ENCODE peak calls at places on chromosomes 12 and 14, in seven cellular contexts. C is esophagus squamous epithelium, E is gastrocnemius medialis, P is psoas muscle, K is sigmoid colon, N is left lung, D is IMR-90. S is an unnamed sample.

GRCh38 chr12:53492188-53492587 is 7.1 kb downstream of the MAP3K12 start:
- DNase-seq in N (no peak), P (no peak), E (no peak), C (no peak), K (peak; percentile 67), D (no peak), S (peak; percentile 21)

GRCh38 chr14:22296722-22297121 is 292.3 kb downstream of the DAD1 start:
- DNase-seq in C (no peak), N (no peak), K (no peak), E (no peak), P (no peak), D (peak; percentile 90), S (no peak)

GRCh38 chr14:104221636-104222375 is 83.4 kb downstream of the KIF26A start:
- DNase-seq in K (peak; percentile 50), C (no peak), D (no peak), E (no peak), N (peak; percentile 32), P (peak; percentile 43), S (no peak)

GRCh38 chr14:22726012-22726411 is 40.5 kb upstream of the OXA1L start:
- DNase-seq in K (no peak), E (no peak), P (no peak), N (no peak), D (no peak), C (no peak), S (no peak)

GRCh38 chr12:95473440-95473946 is 459 bp upstream of the METAP2 start:
- DNase-seq in P (no peak), D (peak; percentile 41), E (peak; percentile 36), N (no peak), K (no peak), C (no peak), S (no peak)

GRCh38 chr12:44794867-44795266 is 81.2 kb downstream of the NELL2 start:
- DNase-seq in P (no peak), C (no peak), E (no peak), K (no peak), D (no peak), N (no peak), S (no peak)

GRCh38 chr12:57553343-57554202 is 3.7 kb downstream of the KIF5A start:
- DNase-seq in N (no peak), D (no peak), P (no peak), E (no peak), C (no peak), K (no peak), S (no peak)

GRCh38 chr12:17344649-17345048 is 738.7 kb upstream of the LMO3 start:
- DNase-seq in K (no peak), P (no peak), D (no peak), E (no peak), N (no peak), C (no peak), S (no peak)

GRCh38 chr12:109988274-109988673 is 7.9 kb downstream of the GIT2 start:
- DNase-seq in D (no peak), K (no peak), C (no peak), N (no peak), P (no peak), E (no peak), S (no peak)

GRCh38 chr12:107501681-107502080 is 183.9 kb upstream of the PWP1 start:
- DNase-seq in E (no peak), N (no peak), D (no peak), K (no peak), P (no peak), C (no peak), S (no peak)

GRCh38 chr14:50396636-50397460 is at the start of gene CDKL1:
- DNase-seq in C (no peak), K (peak; percentile 80), P (peak; percentile 80), N (peak; percentile 93), D (peak; percentile 70), E (peak; percentile 27), S (peak; percentile 11)

GRCh38 chr14:68820119-68820518 is 27.3 kb upstream of the ZFP36L1 start:
- DNase-seq in N (no peak), E (no peak), K (no peak), C (no peak), D (no peak), P (no peak), S (no peak)

GRCh38 chr12:27875677-27876076 is 95.6 kb upstream of the MANSC4 start:
- DNase-seq in K (no peak), E (no peak), P (no peak), N (no peak), C (no peak), D (no peak), S (no peak)

GRCh38 chr14:55556929-55557623 is 22.9 kb upstream of the KTN1 start:
- DNase-seq in D (peak; percentile 84), E (peak; percentile 79), P (peak; percentile 93), K (peak; percentile 85), C (no peak), N (peak; percentile 86), S (no peak)

GRCh38 chr14:100581228-100582145 is 5.7 kb downstream of the BEGAIN start:
- DNase-seq in D (no peak), C (no peak), E (no peak), K (peak; percentile 45), P (peak; percentile 27), N (peak; percentile 68), S (no peak)

GRCh38 chr12:88035271-88035906 is 6.2 kb upstream of the C12orf50 start:
- DNase-seq in K (peak; percentile 93), N (peak; percentile 97), E (peak; percentile 81), P (peak; percentile 94), D (peak; percentile 84), C (peak; percentile 50), S (peak; percentile 80)

GRCh38 chr12:88036368-88036965 is 7.3 kb upstream of the C12orf50 start:
- DNase-seq in P (no peak), K (no peak), N (no peak), C (no peak), D (peak; percentile 59), E (no peak), S (no peak)

GRCh38 chr12:88035907-88036289 is 6.7 kb upstream of the C12orf50 start:
- DNase-seq in E (no peak), D (no peak), P (no peak), C (no peak), K (no peak), N (no peak), S (no peak)

GRCh38 chr12:88037770-88038169 is 8.6 kb upstream of the C12orf50 start:
- DNase-seq in D (no peak), E (no peak), K (no peak), N (no peak), C (no peak), P (no peak), S (no peak)
- H3K4me3 ChIP-seq in D (no peak overlapping the region), E (no peak overlapping the region), K (no peak overlapping the region), N (no peak overlapping the region), C (no peak overlapping the region), P (no peak overlapping the region), S (no peak overlapping the region)

GRCh38 chr14:24984846-24985589 is 64.9 kb downstream of the STXBP6 start:
- DNase-seq in N (no peak), E (no peak), K (peak; percentile 78), C (no peak), P (no peak), D (no peak), S (no peak)
- H3K27ac ChIP-seq in N (no peak overlapping the region), E (no peak overlapping the region), K (peak overlapping the region; percentile 51), C (no peak overlapping the region), P (no peak overlapping the region), D (no peak overlapping the region), S (no peak overlapping the region)

DNA sequence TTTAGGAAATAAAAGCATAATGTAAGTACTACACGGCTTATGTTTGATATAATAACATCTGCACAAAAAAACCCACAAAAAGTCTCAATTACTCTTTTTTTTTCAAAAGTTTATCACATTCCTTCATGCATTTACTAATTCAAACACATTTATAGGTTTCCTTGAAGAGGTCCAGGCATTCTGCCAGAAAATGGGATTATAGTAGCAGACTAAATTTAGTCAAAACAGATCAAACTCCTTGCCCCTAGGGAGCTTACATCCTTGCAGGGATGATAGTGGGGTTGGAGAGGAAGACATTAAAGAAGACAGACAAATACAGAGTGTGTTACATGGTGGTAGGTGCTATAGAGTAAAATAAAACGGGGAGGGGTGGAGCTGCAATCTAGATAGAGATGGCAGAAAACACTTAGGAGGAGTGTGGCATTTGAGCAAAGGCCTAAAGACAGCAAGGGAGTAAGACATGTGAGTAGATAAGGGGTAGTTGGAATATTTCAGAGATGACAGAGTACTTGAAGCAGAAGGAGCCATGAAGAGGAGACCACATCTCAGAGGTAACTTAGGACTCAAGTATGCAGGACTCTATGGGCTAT is 266.9 kb downstream of the PPFIA2 start:
- DNase-seq in N (no peak), K (no peak), P (no peak), C (no peak), E (no peak), D (no peak), S (no peak)
- H3K4me3 ChIP-seq in N (no peak overlapping the region), K (no peak overlapping the region), P (no peak overlapping the region), C (no peak overlapping the region), E (no peak overlapping the region), D (no peak overlapping the region), S (no peak overlapping the region)

GRCh38 chr12:13071305-13072280 is 27.4 kb downstream of the FAM234B start:
- DNase-seq in E (no peak), N (no peak), D (no peak), K (no peak), C (no peak), P (no peak), S (no peak)

GRCh38 chr12:13073191-13073590 is 29.0 kb downstream of the FAM234B start:
- DNase-seq in P (no peak), K (no peak), D (peak; percentile 31), N (no peak), E (no peak), C (no peak), S (no peak)

GRCh38 chr12:13075114-13075471 is 28.4 kb downstream of the GSG1 start:
- DNase-seq in P (no peak), N (no peak), C (no peak), D (peak; percentile 15), E (no peak), K (no peak), S (no peak)

GRCh38 chr12:13075786-13076570 is 27.5 kb downstream of the GSG1 start:
- DNase-seq in K (no peak), D (no peak), C (no peak), E (no peak), N (no peak), P (no peak), S (no peak)

DNA sequence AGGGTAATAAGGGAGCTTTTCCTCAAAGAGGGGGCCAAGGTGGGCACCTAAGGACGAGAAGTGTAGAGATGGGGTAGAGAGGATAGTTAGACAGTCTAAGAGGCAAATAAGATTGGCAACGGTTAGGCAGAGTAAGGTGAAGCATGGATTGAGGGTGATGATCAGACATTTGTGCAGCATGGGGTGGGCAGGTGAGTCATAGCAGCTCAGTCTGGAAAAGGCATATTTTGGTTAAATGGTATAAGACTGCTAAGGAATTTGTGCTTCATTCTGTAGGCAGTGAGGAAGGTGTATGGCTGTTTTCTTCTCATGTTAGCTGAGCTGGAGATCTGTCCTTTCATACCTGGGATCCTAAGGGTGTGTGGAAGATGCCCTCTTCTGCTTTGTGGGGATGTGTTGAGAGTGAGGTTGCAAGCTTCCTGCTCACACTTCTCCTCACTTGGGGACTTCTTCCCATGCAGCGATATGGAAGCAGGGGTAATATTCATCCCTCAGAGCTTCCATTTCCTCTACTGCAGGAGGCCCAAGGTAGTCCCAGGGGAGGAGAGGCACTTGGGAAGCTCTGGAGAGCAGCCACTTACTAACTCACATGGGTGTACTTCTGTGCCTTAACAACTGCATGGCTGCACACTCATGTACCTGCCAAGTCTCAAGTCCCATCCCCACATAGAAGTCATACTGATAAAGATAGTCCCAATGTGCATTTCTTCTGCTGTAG is 28.9 kb downstream of the GSG1 start:
- DNase-seq in D (peak; percentile 40), E (no peak), C (no peak), K (no peak), P (no peak), N (no peak), S (no peak)
- H3K27ac ChIP-seq in D (no peak overlapping the region), E (no peak overlapping the region), C (no peak overlapping the region), K (no peak overlapping the region), P (no peak overlapping the region), N (no peak overlapping the region), S (no peak overlapping the region)